ENCODE peak calls at places on chromosomes 3 and 15, in five cellular contexts. B is psoas muscle, D is left ventricle myocardium inferior, S is heart left ventricle, E is breast epithelium. M is an unnamed sample.

GRCh38 chr15:91857772-91858171 is 4.3 kb downstream of the SLCO3A1 start:
- DNase-seq in B (no peak), D (no peak), S (no peak), E (no peak), M (no peak)

GRCh38 chr15:73695773-73696640 is 11.8 kb downstream of the CD276 start:
- DNase-seq in B (no peak), D (no peak), S (no peak), E (no peak), M (no peak)

GRCh38 chr15:91186892-91187644 is 87.0 kb downstream of the SV2B start:
- DNase-seq in B (no peak), D (no peak), S (no peak), E (no peak), M (no peak)

GRCh38 chr3:32780735-32781210 is 37.0 kb upstream of the TRIM71 start:
- DNase-seq in B (peak; percentile 16), D (peak; percentile 39), S (peak; percentile 47), E (no peak), M (no peak)

GRCh38 chr15:45114076-45114750 is at the start of the genes DUOX2 and DUOXA2:
- DNase-seq in B (no peak), D (no peak), S (no peak), E (no peak), M (no peak)

GRCh38 chr15:51253385-51253784 is 85.0 kb downstream of the CYP19A1 start:
- DNase-seq in B (no peak), D (no peak), S (no peak), E (no peak), M (no peak)

GRCh38 chr3:184523825-184524615 is 37.6 kb upstream of the EPHB3 start:
- DNase-seq in B (no peak), D (no peak), S (no peak), E (no peak), M (no peak)

GRCh38 chr3:24682141-24682547 is 187.5 kb upstream of the THRB start:
- DNase-seq in B (no peak), D (no peak), S (no peak), E (no peak), M (no peak)

GRCh38 chr15:97961067-97961954 is 808 bp downstream of the ARRDC4 start:
- DNase-seq in B (peak; percentile 69), D (peak; percentile 56), S (peak; percentile 63), E (peak; percentile 24), M (no peak)

GRCh38 chr3:39657775-39658174 is 151.6 kb upstream of the MYRIP start:
- DNase-seq in B (no peak), D (no peak), S (no peak), E (no peak), M (no peak)

GRCh38 chr15:61169904-61170695 is 59.0 kb downstream of the RORA start:
- DNase-seq in B (no peak), D (no peak), S (no peak), E (no peak), M (no peak)

GRCh38 chr3:50537421-50538129 is 30.0 kb downstream of the C3orf18 start:
- DNase-seq in B (no peak), D (no peak), S (no peak), E (no peak), M (no peak)

GRCh38 chr15:54960266-54960665 is 236.5 kb downstream of the RSL24D1 start:
- DNase-seq in B (no peak), D (no peak), S (no peak), E (no peak), M (no peak)

GRCh38 chr15:64904189-64904588 is 7.5 kb upstream of the ANKDD1A start:
- DNase-seq in B (no peak), D (peak; percentile 8), S (no peak), E (no peak), M (no peak)

GRCh38 chr3:184506579-184506978 is 55.0 kb upstream of the EPHB3 start:
- DNase-seq in B (no peak), D (no peak), S (no peak), E (no peak), M (no peak)

GRCh38 chr3:44045476-44046275 is 196.0 kb upstream of the TOPAZ1 start:
- DNase-seq in B (no peak), D (no peak), S (peak; percentile 38), E (peak; percentile 20), M (no peak)

GRCh38 chr3:70603103-70603502 is 290.7 kb upstream of the MDFIC2 start:
- DNase-seq in B (no peak), D (no peak), S (no peak), E (no peak), M (no peak)

GRCh38 chr3:151156618-151157216 is 46.3 kb downstream of the GPR171 start:
- DNase-seq in B (no peak), D (no peak), S (no peak), E (no peak), M (no peak)

GRCh38 chr3:194067949-194068362 is 68.0 kb upstream of the HES1 start:
- DNase-seq in B (no peak), D (no peak), S (no peak), E (no peak), M (no peak)

GRCh38 chr15:75554717-75555116 is 24.4 kb downstream of the PTPN9 start:
- DNase-seq in B (no peak), D (no peak), S (no peak), E (no peak), M (no peak)

GRCh38 chr3:195352895-195353488 is 82.0 kb upstream of the XXYLT1 start:
- DNase-seq in B (no peak), D (no peak), S (no peak), E (no peak), M (no peak)

GRCh38 chr3:134485075-134485536 is 679 bp downstream of the ANAPC13 start:
- DNase-seq in B (no peak), D (no peak), S (peak; percentile 37), E (no peak), M (no peak)

GRCh38 chr3:41026394-41027177 is 172.7 kb upstream of the CTNNB1 start:
- DNase-seq in B (peak; percentile 57), D (peak; percentile 69), S (peak; percentile 82), E (no peak), M (no peak)

GRCh38 chr3:187777331-187778046 is 32.2 kb upstream of the BCL6 start:
- DNase-seq in B (no peak), D (no peak), S (no peak), E (no peak), M (no peak)

GRCh38 chr3:119600732-119601131 is 3.0 kb downstream of the PLA1A start:
- DNase-seq in B (peak; percentile 26), D (peak; percentile 27), S (peak; percentile 53), E (no peak), M (no peak)

GRCh38 chr15:100920516-100921135 is 1.5 kb downstream of the LRRK1 start:
- DNase-seq in B (no peak), D (no peak), S (no peak), E (no peak), M (no peak)
- H3K27ac ChIP-seq in B (no peak overlapping the region), D (no peak overlapping the region), S (no peak overlapping the region), E (no peak overlapping the region), M (no peak overlapping the region)

GRCh38 chr3:147408180-147409105 is 722 bp upstream of the ZIC1 start:
- DNase-seq in B (no peak), D (no peak), S (no peak), E (no peak), M (no peak)
- H3K27me3 ChIP-seq in B (peaks cover 71% of the 10 kb centered on the region), D (peaks cover 100% of the 10 kb centered on the region), S (peaks cover 100% of the 10 kb centered on the region), E (peaks cover 15% of the 10 kb centered on the region), M (peaks cover 60% of the 10 kb centered on the region)

GRCh38 chr3:11717301-11717700 is 73.6 kb upstream of the VGLL4 start:
- DNase-seq in B (no peak), D (no peak), S (no peak), E (no peak), M (no peak)

GRCh38 chr3:11717768-11718581 is 74.3 kb upstream of the VGLL4 start:
- DNase-seq in B (no peak), D (no peak), S (no peak), E (no peak), M (no peak)

GRCh38 chr3:11718582-11719405 is 75.1 kb upstream of the VGLL4 start:
- DNase-seq in B (peak; percentile 35), D (peak; percentile 44), S (peak; percentile 51), E (peak; percentile 42), M (peak; percentile 35)

GRCh38 chr3:11719406-11720219 is 75.9 kb upstream of the VGLL4 start:
- DNase-seq in B (peak; percentile 69), D (peak; percentile 70), S (peak; percentile 79), E (peak; percentile 93), M (no peak)

GRCh38 chr3:11716576-11717250 is 73.0 kb upstream of the VGLL4 start:
- DNase-seq in B (no peak), D (no peak), S (no peak), E (no peak), M (no peak)
- H3K27ac ChIP-seq in B (no peak overlapping the region), D (peak overlapping the region; percentile 93), S (no peak overlapping the region), E (peak overlapping the region; percentile 45), M (peak overlapping the region; percentile 87)

GRCh38 chr3:69141313-69141712 is 18.9 kb upstream of the LMOD3 start:
- DNase-seq in B (no peak), D (no peak), S (no peak), E (no peak), M (no peak)

GRCh38 chr3:69144631-69145244 is 22.3 kb upstream of the LMOD3 start:
- DNase-seq in B (no peak), D (no peak), S (no peak), E (no peak), M (no peak)

GRCh38 chr3:69142090-69142489 is 19.7 kb upstream of the LMOD3 start:
- DNase-seq in B (no peak), D (no peak), S (no peak), E (no peak), M (no peak)

GRCh38 chr3:69143605-69144004 is 21.2 kb upstream of the LMOD3 start:
- DNase-seq in B (no peak), D (no peak), S (no peak), E (no peak), M (no peak)

GRCh38 chr3:69143055-69143454 is 20.7 kb upstream of the LMOD3 start:
- DNase-seq in B (no peak), D (no peak), S (no peak), E (no peak), M (no peak)
- H3K27me3 ChIP-seq in B (no peaks in the 10 kb centered on the region), D (no peaks in the 10 kb centered on the region), S (no peaks in the 10 kb centered on the region), E (no peaks in the 10 kb centered on the region), M (no peaks in the 10 kb centered on the region)

GRCh38 chr15:56736881-56737707 is 3.8 kb upstream of the ZNF280D start:
- DNase-seq in B (no peak), D (no peak), S (no peak), E (no peak), M (no peak)
- H3K27ac ChIP-seq in B (no peak overlapping the region), D (peak overlapping the region; percentile 9), S (no peak overlapping the region), E (no peak overlapping the region), M (no peak overlapping the region)

GRCh38 chr15:72592103-72592502 is 62.4 kb upstream of the GOLGA6B start:
- DNase-seq in B (no peak), D (no peak), S (no peak), E (no peak), M (no peak)
- H3K27me3 ChIP-seq in B (no peaks in the 10 kb centered on the region), D (no peaks in the 10 kb centered on the region), S (no peaks in the 10 kb centered on the region), E (no peaks in the 10 kb centered on the region), M (no peaks in the 10 kb centered on the region)